ENCODE peak calls at places on chromosomes 16 and 17, in four cellular contexts. One of them, this sample, is unnamed.

GRCh38 chr16:7324306-7324705 is 8.3 kb upstream of the RBFOX1 start:
- DNase-seq in RWPE1: no peak
- DNase-seq in psoas muscle: no peak
- DNase-seq in K562: no peak
- DNase-seq in this sample: no peak

GRCh38 chr16:6081320-6081976 is 983.9 kb upstream of the EEF2KMT start:
- DNase-seq in K562: peak
- DNase-seq in RWPE1: peak
- DNase-seq in psoas muscle: no peak
- DNase-seq in this sample: peak

GRCh38 chr16:86496929-86497381 is 13.4 kb upstream of the FOXF1 start:
- DNase-seq in RWPE1: no peak
- DNase-seq in psoas muscle: no peak
- DNase-seq in K562: no peak
- DNase-seq in this sample: no peak

GRCh38 chr17:40547079-40547784 is 18.0 kb downstream of the CCR7 start:
- DNase-seq in K562: no peak
- DNase-seq in psoas muscle: peak
- DNase-seq in RWPE1: peak
- DNase-seq in this sample: no peak

GRCh38 chr16:84730406-84731106 is 30.8 kb downstream of the USP10 start:
- DNase-seq in psoas muscle: no peak
- DNase-seq in RWPE1: peak
- DNase-seq in K562: peak
- DNase-seq in this sample: no peak

GRCh38 chr16:4495766-4496165 is 19.6 kb downstream of the HMOX2 start:
- DNase-seq in K562: no peak
- DNase-seq in psoas muscle: no peak
- DNase-seq in RWPE1: peak
- DNase-seq in this sample: no peak

GRCh38 chr16:86772671-86773338 is 194.5 kb downstream of the FOXL1 start:
- DNase-seq in psoas muscle: peak
- DNase-seq in RWPE1: no peak
- DNase-seq in K562: no peak
- DNase-seq in this sample: no peak

GRCh38 chr17:8225813-8226535 is 15.6 kb upstream of the AURKB start:
- DNase-seq in RWPE1: no peak
- DNase-seq in psoas muscle: no peak
- DNase-seq in K562: peak
- DNase-seq in this sample: peak

GRCh38 chr16:68512183-68512582 is 26.9 kb upstream of the ZFP90 start:
- DNase-seq in RWPE1: no peak
- DNase-seq in K562: no peak
- DNase-seq in psoas muscle: no peak
- DNase-seq in this sample: no peak

GRCh38 chr16:73129455-73129854 is 81.5 kb upstream of the ZFHX3 start:
- DNase-seq in K562: no peak
- DNase-seq in RWPE1: no peak
- DNase-seq in psoas muscle: no peak
- DNase-seq in this sample: no peak

GRCh38 chr16:83913234-83913633 is 14.3 kb downstream of the MLYCD start:
- DNase-seq in K562: no peak
- DNase-seq in RWPE1: no peak
- DNase-seq in psoas muscle: peak
- DNase-seq in this sample: no peak

GRCh38 chr17:58072862-58073261 is 10.4 kb upstream of the DYNLL2 start:
- DNase-seq in K562: no peak
- DNase-seq in psoas muscle: no peak
- DNase-seq in RWPE1: no peak
- DNase-seq in this sample: no peak

GRCh38 chr16:66326995-66327513 is 39.4 kb upstream of the CDH5 start:
- DNase-seq in RWPE1: no peak
- DNase-seq in K562: peak
- DNase-seq in psoas muscle: no peak
- DNase-seq in this sample: no peak

GRCh38 chr16:1277945-1278282 is 22.0 kb downstream of the TPSD1 start:
- DNase-seq in RWPE1: no peak
- DNase-seq in K562: no peak
- DNase-seq in psoas muscle: no peak
- DNase-seq in this sample: no peak

GRCh38 chr17:65139045-65139764 is 2.0 kb downstream of the RGS9 start:
- DNase-seq in psoas muscle: no peak
- DNase-seq in RWPE1: no peak
- DNase-seq in K562: no peak
- DNase-seq in this sample: no peak

GRCh38 chr17:30021708-30022317 is 80.4 kb downstream of the EFCAB5 start:
- DNase-seq in K562: peak
- DNase-seq in RWPE1: peak
- DNase-seq in psoas muscle: no peak
- DNase-seq in this sample: peak

GRCh38 chr16:83579431-83579830 is 228.3 kb upstream of the HSBP1 start:
- DNase-seq in psoas muscle: no peak
- DNase-seq in RWPE1: no peak
- DNase-seq in K562: no peak
- DNase-seq in this sample: no peak

GRCh38 chr16:76583995-76584394 is 306.8 kb downstream of the CNTNAP4 start:
- DNase-seq in psoas muscle: no peak
- DNase-seq in RWPE1: no peak
- DNase-seq in K562: no peak
- DNase-seq in this sample: no peak

GRCh38 chr17:30915833-30916611 is 5.7 kb upstream of the ADAP2 start:
- DNase-seq in psoas muscle: no peak
- DNase-seq in RWPE1: no peak
- DNase-seq in K562: no peak
- DNase-seq in this sample: no peak

GRCh38 chr17:41799366-41799765 is 12.4 kb downstream of the P3H4 start:
- DNase-seq in psoas muscle: no peak
- DNase-seq in K562: no peak
- DNase-seq in RWPE1: peak
- DNase-seq in this sample: no peak

GRCh38 chr16:86403056-86403455 is 107.3 kb upstream of the FOXF1 start:
- DNase-seq in K562: no peak
- DNase-seq in RWPE1: no peak
- DNase-seq in psoas muscle: no peak
- DNase-seq in this sample: no peak

GRCh38 chr16:57167951-57168350 is 17.9 kb downstream of the PSME3IP1 start:
- DNase-seq in K562: no peak
- DNase-seq in psoas muscle: no peak
- DNase-seq in RWPE1: peak
- DNase-seq in this sample: no peak

GRCh38 chr17:9937164-9937835 is 32.2 kb upstream of the RCVRN start:
- DNase-seq in RWPE1: no peak
- DNase-seq in psoas muscle: no peak
- DNase-seq in K562: no peak
- DNase-seq in this sample: no peak

GRCh38 chr16:56332464-56333079 is 92.8 kb downstream of the AMFR start:
- DNase-seq in psoas muscle: peak
- DNase-seq in K562: peak
- DNase-seq in RWPE1: peak
- DNase-seq in this sample: peak

GRCh38 chr17:75557075-75557851 is 30.3 kb upstream of the MYO15B start:
- DNase-seq in psoas muscle: no peak
- DNase-seq in RWPE1: no peak
- DNase-seq in K562: peak
- DNase-seq in this sample: no peak

GRCh38 chr17:61483778-61484116 is 31.5 kb downstream of the TBX4 start:
- DNase-seq in psoas muscle: no peak
- DNase-seq in RWPE1: no peak
- DNase-seq in K562: no peak
- DNase-seq in this sample: no peak

GRCh38 chr17:61480414-61480807 is 28.2 kb downstream of the TBX4 start:
- DNase-seq in RWPE1: no peak
- DNase-seq in psoas muscle: no peak
- DNase-seq in K562: no peak
- DNase-seq in this sample: no peak

GRCh38 chr17:61482467-61482866 is 30.2 kb downstream of the TBX4 start:
- DNase-seq in RWPE1: no peak
- DNase-seq in psoas muscle: no peak
- DNase-seq in K562: no peak
- DNase-seq in this sample: no peak

GRCh38 chr17:61479493-61480413 is 27.5 kb downstream of the TBX4 start:
- DNase-seq in RWPE1: no peak
- DNase-seq in psoas muscle: no peak
- DNase-seq in K562: no peak
- DNase-seq in this sample: no peak

DNA sequence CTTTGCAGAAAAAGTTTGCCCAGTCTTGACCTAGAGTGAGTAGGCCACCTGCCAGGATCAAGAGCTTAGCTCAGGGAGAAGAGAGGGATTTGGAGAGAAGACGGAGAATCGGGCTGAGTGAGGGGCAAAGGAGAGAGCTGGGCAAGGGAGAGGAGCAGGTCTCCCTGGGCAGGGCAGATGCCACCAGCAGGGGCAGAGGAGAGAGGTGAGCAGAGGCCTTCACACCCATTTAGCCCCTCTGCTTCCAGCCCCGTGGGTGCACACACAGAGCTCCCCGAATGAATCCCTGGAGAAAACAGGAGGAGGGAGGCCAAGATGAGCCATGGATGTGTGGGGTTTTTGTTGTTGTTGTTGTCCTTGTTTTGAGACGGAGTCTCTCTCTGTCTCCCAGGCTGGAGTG is 29.2 kb downstream of the TBX4 start:
- DNase-seq in RWPE1: no peak
- DNase-seq in psoas muscle: no peak
- DNase-seq in K562: no peak
- DNase-seq in this sample: no peak
- TF ChIP-seq CTCF in RWPE1: no peak
- TF ChIP-seq CTCF in psoas muscle: no peak
- TF ChIP-seq CTCF in K562: no peak
- TF ChIP-seq CTCF in this sample: no peak

GRCh38 chr17:59786213-59786535 is 78.7 kb downstream of the VMP1 start:
- DNase-seq in K562: no peak
- DNase-seq in psoas muscle: no peak
- DNase-seq in RWPE1: no peak
- DNase-seq in this sample: no peak
- TF ChIP-seq CTCF in K562: no peak
- TF ChIP-seq CTCF in psoas muscle: no peak
- TF ChIP-seq CTCF in RWPE1: no peak
- TF ChIP-seq CTCF in this sample: no peak

GRCh38 chr16:70018254-70018653 is 67.1 kb downstream of the CLEC18A start:
- DNase-seq in RWPE1: no peak
- DNase-seq in psoas muscle: no peak
- DNase-seq in K562: peak
- DNase-seq in this sample: no peak
- TF ChIP-seq CTCF in RWPE1: no peak
- TF ChIP-seq CTCF in psoas muscle: no peak
- TF ChIP-seq CTCF in K562: peak
- TF ChIP-seq CTCF in this sample: peak

GRCh38 chr17:61132524-61133025 is 267.1 kb upstream of the TBX2 start:
- DNase-seq in psoas muscle: no peak
- DNase-seq in K562: no peak
- DNase-seq in RWPE1: no peak
- DNase-seq in this sample: no peak

GRCh38 chr17:61130320-61130719 is 269.3 kb upstream of the TBX2 start:
- DNase-seq in RWPE1: no peak
- DNase-seq in psoas muscle: no peak
- DNase-seq in K562: no peak
- DNase-seq in this sample: no peak

GRCh38 chr17:61131555-61131954 is 268.1 kb upstream of the TBX2 start:
- DNase-seq in RWPE1: no peak
- DNase-seq in psoas muscle: no peak
- DNase-seq in K562: no peak
- DNase-seq in this sample: no peak

GRCh38 chr17:61135782-61136181 is 263.9 kb upstream of the TBX2 start:
- DNase-seq in RWPE1: no peak
- DNase-seq in K562: no peak
- DNase-seq in psoas muscle: peak
- DNase-seq in this sample: no peak

DNA sequence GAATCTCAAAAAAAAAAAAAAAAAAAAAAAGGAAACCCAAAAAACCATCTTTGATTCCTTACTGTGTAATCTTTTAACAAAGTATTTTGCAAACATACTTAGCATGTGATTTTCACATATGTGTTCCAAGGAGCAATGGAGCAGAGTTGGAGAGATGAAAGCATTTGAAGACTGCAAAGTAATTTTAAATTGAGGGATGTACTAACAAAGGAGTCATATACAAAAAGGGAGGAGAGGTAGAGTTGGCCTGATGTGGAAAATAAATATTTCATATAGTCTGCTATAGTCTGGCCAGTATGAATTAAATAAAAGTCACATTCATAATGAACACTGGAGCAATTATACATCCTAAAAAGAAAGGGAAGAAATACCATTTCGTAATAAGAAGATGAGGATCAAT is 265.8 kb upstream of the TBX2 start:
- DNase-seq in RWPE1: no peak
- DNase-seq in psoas muscle: no peak
- DNase-seq in K562: no peak
- DNase-seq in this sample: no peak
- TF ChIP-seq CTCF in RWPE1: no peak
- TF ChIP-seq CTCF in psoas muscle: no peak
- TF ChIP-seq CTCF in K562: no peak
- TF ChIP-seq CTCF in this sample: no peak

DNA sequence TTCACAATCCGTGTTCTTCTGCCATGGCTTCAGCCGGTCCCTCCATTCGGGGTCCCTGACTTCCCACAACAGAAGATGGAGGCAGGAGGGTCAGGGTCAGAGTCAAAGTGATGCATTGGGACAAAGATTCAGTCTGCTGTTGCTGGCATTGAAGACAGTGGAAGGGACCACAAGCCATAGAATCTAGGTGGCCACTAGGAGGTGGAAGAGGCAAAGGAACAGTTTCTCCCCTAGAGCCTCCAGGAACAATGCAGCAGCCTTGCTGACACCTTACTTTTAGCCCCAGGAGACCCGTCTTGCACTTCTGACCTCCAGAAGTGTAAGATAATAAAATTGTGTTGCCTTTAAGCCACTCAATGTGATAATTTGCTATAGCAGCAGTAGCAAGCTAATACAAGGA is 55.9 kb downstream of the MFSD11 start:
- DNase-seq in RWPE1: no peak
- DNase-seq in psoas muscle: no peak
- DNase-seq in K562: peak
- DNase-seq in this sample: no peak
- TF ChIP-seq CTCF in RWPE1: no peak
- TF ChIP-seq CTCF in psoas muscle: no peak
- TF ChIP-seq CTCF in K562: peak
- TF ChIP-seq CTCF in this sample: peak

DNA sequence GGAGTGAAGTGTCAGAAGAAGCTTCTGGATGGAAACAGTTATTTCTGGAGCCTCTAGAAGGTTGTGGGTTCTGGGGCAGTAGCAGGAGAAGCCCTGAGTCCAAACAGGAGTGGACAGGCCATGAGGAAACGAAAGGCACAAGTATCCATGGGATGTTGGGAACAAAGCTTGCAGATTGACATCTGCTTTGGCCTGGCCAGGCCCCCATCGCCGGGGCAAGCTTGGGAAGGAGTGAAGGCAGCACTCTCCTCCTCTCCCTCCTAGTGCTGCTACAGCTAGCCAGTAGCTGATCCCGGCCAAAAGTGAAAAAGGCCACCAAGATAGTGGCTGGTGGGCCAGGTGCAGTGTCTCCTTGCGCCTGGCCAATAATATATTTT is 40.4 kb downstream of the B9D1 start:
- DNase-seq in K562: no peak
- DNase-seq in RWPE1: no peak
- DNase-seq in psoas muscle: no peak
- DNase-seq in this sample: no peak
- TF ChIP-seq CTCF in K562: no peak
- TF ChIP-seq CTCF in RWPE1: no peak
- TF ChIP-seq CTCF in psoas muscle: no peak
- TF ChIP-seq CTCF in this sample: no peak

This sample was measured in neural crest cell.